ENCODE peak calls at places on chromosome 11, in six cellular contexts. K, O, E, W, N and M are unnamed samples.

GRCh38 chr11:132941024-132941646 is 591.2 kb downstream of the OPCML start:
- DNase-seq in K (peak), O (no peak), E (peak), W (no peak), N (peak), M (no peak)

GRCh38 chr11:86477495-86478155 is 102.9 kb downstream of the CCDC81 start:
- DNase-seq in K (no peak), O (no peak), E (no peak), W (no peak), N (no peak), M (no peak)

GRCh38 chr11:112302226-112302868 is 41.7 kb upstream of the PLET1 start:
- DNase-seq in K (no peak), O (no peak), E (no peak), W (no peak), N (peak), M (no peak)

GRCh38 chr11:130945945-130946344 is 29.7 kb upstream of the SNX19 start:
- DNase-seq in K (no peak), O (peak), E (peak), W (no peak), N (no peak), M (no peak)

GRCh38 chr11:120903686-120904085 is 120.2 kb upstream of the TBCEL start:
- DNase-seq in K (no peak), O (no peak), E (no peak), W (no peak), N (no peak), M (no peak)

GRCh38 chr11:47360341-47360740 is 7.8 kb upstream of the MYBPC3 start:
- DNase-seq in K (no peak), O (no peak), E (no peak), W (no peak), N (no peak), M (no peak)

GRCh38 chr11:44329472-44330230 is 19.7 kb upstream of the ALX4 start:
- DNase-seq in K (no peak), O (no peak), E (no peak), W (no peak), N (no peak), M (no peak)

GRCh38 chr11:103944251-103944944 is 92.0 kb upstream of the DDI1 start:
- DNase-seq in K (no peak), O (no peak), E (no peak), W (no peak), N (no peak), M (no peak)

GRCh38 chr11:94112182-94112960 is 16.3 kb upstream of the PANX1 start:
- DNase-seq in K (no peak), O (no peak), E (no peak), W (no peak), N (no peak), M (no peak)

GRCh38 chr11:89736566-89736965 is 26.5 kb downstream of the TRIM77 start:
- DNase-seq in K (no peak), O (no peak), E (no peak), W (no peak), N (no peak), M (no peak)

GRCh38 chr11:123150882-123151281 is 44.2 kb downstream of the CLMP start:
- DNase-seq in K (no peak), O (no peak), E (no peak), W (no peak), N (no peak), M (no peak)

GRCh38 chr11:96337541-96338530 is 5.2 kb downstream of the MAML2 start:
- DNase-seq in K (no peak), O (no peak), E (no peak), W (no peak), N (no peak), M (no peak)

GRCh38 chr11:36280531-36280930 is 8.7 kb downstream of the COMMD9 start:
- DNase-seq in K (no peak), O (no peak), E (no peak), W (no peak), N (no peak), M (no peak)

GRCh38 chr11:3950996-3951662 is 95.7 kb downstream of the STIM1 start:
- DNase-seq in K (no peak), O (no peak), E (no peak), W (no peak), N (peak), M (no peak)

GRCh38 chr11:82969811-82970210 is 68.3 kb downstream of the DDIAS start:
- DNase-seq in K (no peak), O (no peak), E (no peak), W (no peak), N (no peak), M (no peak)

GRCh38 chr11:103529217-103529684 is 420.0 kb downstream of the DYNC2H1 start:
- DNase-seq in K (no peak), O (no peak), E (no peak), W (no peak), N (peak), M (no peak)

GRCh38 chr11:73795925-73796632 is 8.4 kb downstream of the MRPL48 start:
- DNase-seq in K (no peak), O (no peak), E (no peak), W (no peak), N (peak), M (no peak)

GRCh38 chr11:83092488-83093384 is 21.0 kb upstream of the RAB30 start:
- DNase-seq in K (no peak), O (no peak), E (no peak), W (no peak), N (no peak), M (no peak)

GRCh38 chr11:122556605-122557004 is 98.9 kb upstream of the UBASH3B start:
- DNase-seq in K (peak), O (peak), E (no peak), W (no peak), N (peak), M (no peak)

GRCh38 chr11:73348838-73349237 is 27.4 kb upstream of the RELT start:
- DNase-seq in K (no peak), O (no peak), E (no peak), W (no peak), N (no peak), M (no peak)

GRCh38 chr11:57762235-57762866 is 749 bp downstream of the CTNND1 start:
- DNase-seq in K (no peak), O (no peak), E (no peak), W (no peak), N (peak), M (no peak)

GRCh38 chr11:46766656-46767055 is 47.6 kb downstream of the F2 start:
- DNase-seq in K (no peak), O (no peak), E (no peak), W (no peak), N (no peak), M (no peak)

GRCh38 chr11:110000045-110000502 is 93.1 kb upstream of the ZC3H12C start:
- DNase-seq in K (no peak), O (no peak), E (peak), W (no peak), N (no peak), M (no peak)

GRCh38 chr11:3709977-3710376 is 38.8 kb upstream of the CHRNA10 start:
- DNase-seq in K (no peak), O (no peak), E (no peak), W (no peak), N (no peak), M (no peak)

GRCh38 chr11:3169235-3169951 is 4.3 kb upstream of the OSBPL5 start:
- DNase-seq in K (no peak), O (peak), E (no peak), W (no peak), N (peak), M (no peak)

GRCh38 chr11:1298695-1299492 is 10.5 kb downstream of the TOLLIP start:
- DNase-seq in K (no peak), O (peak), E (peak), W (no peak), N (peak), M (peak)

GRCh38 chr11:45927332-45927683 is 4.9 kb downstream of the LARGE2 start:
- DNase-seq in K (no peak), O (no peak), E (no peak), W (no peak), N (no peak), M (peak)

GRCh38 chr11:20443596-20443995 is 56.1 kb downstream of the PRMT3 start:
- DNase-seq in K (no peak), O (no peak), E (no peak), W (no peak), N (peak), M (no peak)

GRCh38 chr11:115244758-115245157 is 259.5 kb downstream of the CADM1 start:
- DNase-seq in K (no peak), O (no peak), E (no peak), W (no peak), N (no peak), M (no peak)

GRCh38 chr11:23932485-23932898 is 564.4 kb upstream of the LUZP2 start:
- DNase-seq in K (no peak), O (no peak), E (no peak), W (no peak), N (no peak), M (no peak)

DNA sequence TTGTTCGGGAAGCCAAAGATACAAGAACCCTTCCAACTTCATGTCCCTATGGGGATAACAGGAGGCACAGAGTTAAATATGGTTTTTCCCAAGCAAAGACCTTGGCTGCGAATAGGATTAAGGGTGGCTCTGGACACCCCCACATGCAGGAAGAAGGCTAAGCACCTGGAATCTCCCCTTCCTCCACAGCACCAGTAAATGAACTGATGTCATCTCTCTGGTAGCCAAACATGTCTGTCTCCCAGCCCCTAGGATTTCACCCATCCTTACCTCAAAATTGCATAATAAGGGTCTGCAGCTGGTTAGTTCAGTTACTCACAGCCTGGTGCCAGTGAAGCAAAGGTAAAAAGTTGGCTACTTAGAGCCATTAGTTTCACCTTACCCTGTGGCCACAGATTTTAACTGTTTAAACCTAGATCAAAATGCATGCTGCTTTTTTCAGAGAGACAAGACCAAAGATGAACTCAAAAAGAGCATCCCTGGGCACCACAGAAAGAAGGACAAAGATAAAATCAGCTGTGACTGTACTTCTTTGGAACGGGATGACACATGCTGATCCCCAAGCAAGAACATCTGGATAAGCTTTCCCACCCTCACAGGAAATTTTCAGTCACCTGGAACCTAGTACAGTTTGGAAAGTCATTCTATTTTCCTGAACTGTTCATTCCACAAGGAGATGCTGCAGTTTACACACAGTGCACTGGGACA is 77.3 kb upstream of the AKIP1 start:
- DNase-seq in K (no peak), O (no peak), E (no peak), W (no peak), N (no peak), M (no peak)
- TF ChIP-seq CTCF in K (no peak), O (no peak), E (no peak), W (no peak), N (no peak), M (no peak)

GRCh38 chr11:88292156-88292844 is 45.2 kb downstream of the CTSC start:
- DNase-seq in K (no peak), O (no peak), E (peak), W (no peak), N (no peak), M (no peak)
- TF ChIP-seq CTCF in K (no peak), O (no peak), E (no peak), W (no peak), N (no peak), M (no peak)

GRCh38 chr11:118353084-118353710 is 6.2 kb upstream of the UBE4A start:
- DNase-seq in K (no peak), O (no peak), E (no peak), W (no peak), N (no peak), M (no peak)
- TF ChIP-seq CTCF in K (peak), O (peak), E (peak), W (peak), N (peak), M (peak)

GRCh38 chr11:91513734-91514133 is 710.9 kb upstream of the FAT3 start:
- DNase-seq in K (no peak), O (no peak), E (no peak), W (no peak), N (peak), M (no peak)
- TF ChIP-seq CTCF in K (no peak), O (no peak), E (no peak), W (no peak), N (peak), M (no peak)

GRCh38 chr11:81647374-81647773 is 1086.3 kb downstream of the FAM181B start:
- DNase-seq in K (no peak), O (no peak), E (no peak), W (no peak), N (no peak), M (no peak)

GRCh38 chr11:81644239-81644840 is 1089.3 kb downstream of the FAM181B start:
- DNase-seq in K (peak), O (no peak), E (no peak), W (no peak), N (peak), M (no peak)
- TF ChIP-seq CTCF in K (peak), O (peak), E (peak), W (peak), N (peak), M (peak)

GRCh38 chr11:70270104-70270876 is at the start of gene PPFIA1:
- DNase-seq in K (peak), O (peak), E (peak), W (peak), N (peak), M (peak)

GRCh38 chr11:70271635-70271953 is 1.1 kb downstream of the PPFIA1 start:
- DNase-seq in K (no peak), O (no peak), E (no peak), W (no peak), N (no peak), M (no peak)

GRCh38 chr11:70268526-70268925 is 2.0 kb upstream of the PPFIA1 start:
- DNase-seq in K (no peak), O (no peak), E (no peak), W (no peak), N (no peak), M (no peak)

GRCh38 chr11:70272009-70272408 is 1.5 kb downstream of the PPFIA1 start:
- DNase-seq in K (no peak), O (no peak), E (no peak), W (no peak), N (no peak), M (no peak)

GRCh38 chr11:70270877-70271634 is 566 bp downstream of the PPFIA1 start:
- DNase-seq in K (peak), O (peak), E (no peak), W (peak), N (peak), M (no peak)
- TF ChIP-seq CTCF in K (no peak), O (no peak), E (no peak), W (no peak), N (peak), M (no peak)

GRCh38 chr11:66639066-66639813 is 737 bp downstream of the RBM4 start:
- DNase-seq in K (peak), O (no peak), E (no peak), W (peak), N (no peak), M (no peak)
- TF ChIP-seq CTCF in K (no peak), O (no peak), E (no peak), W (no peak), N (no peak), M (no peak)